ENCODE peak calls at places on chromosomes 4 and X, in four cellular contexts. T is K562, G is HepG2, D is GM12878. W is an unnamed sample.

GRCh38 chr4:76993787-76994641 is 44.5 kb downstream of the SEPTIN11 start:
- DNase-seq in D (peak), T (no peak), G (no peak), W (no peak)

GRCh38 chr4:168440442-168441264 is 39.6 kb downstream of the DDX60L start:
- DNase-seq in G (no peak), D (peak), T (no peak), W (no peak)

GRCh38 chr4:80731436-80731835 is 299.1 kb upstream of the BMP3 start:
- DNase-seq in G (no peak), T (no peak), D (no peak), W (no peak)

GRCh38 chr4:144645621-144646522 is at the start of gene HHIP:
- DNase-seq in G (peak), T (no peak), D (no peak), W (peak)

GRCh38 chr4:125983168-125983567 is 668.4 kb downstream of the FAT4 start:
- DNase-seq in T (no peak), D (no peak), G (no peak), W (no peak)

GRCh38 chr4:77040265-77040664 is 35.5 kb downstream of the CCNI start:
- DNase-seq in T (no peak), D (no peak), G (no peak), W (no peak)

GRCh38 chr4:12679217-12679616 is 804.9 kb downstream of the RAB28 start:
- DNase-seq in T (no peak), G (peak), D (no peak), W (peak)

GRCh38 chr4:83362492-83363329 is 28.1 kb upstream of the HPSE start:
- DNase-seq in G (peak), D (no peak), T (peak), W (no peak)

GRCh38 chr4:94410678-94411206 is 41.0 kb upstream of the PDLIM5 start:
- DNase-seq in D (no peak), T (no peak), G (peak), W (peak)

GRCh38 chrX:147917700-147918694 is 6.3 kb downstream of the FMR1 start:
- DNase-seq in G (no peak), D (peak), T (peak), W (no peak)

GRCh38 chr4:3009422-3009821 is 46.1 kb downstream of the GRK4 start:
- DNase-seq in G (peak), D (no peak), T (peak), W (no peak)

GRCh38 chr4:181194096-181194495 is 1049.1 kb upstream of the TENM3 start:
- DNase-seq in D (no peak), T (no peak), G (no peak), W (no peak)

GRCh38 chr4:74733760-74734159 is 60.6 kb downstream of the BTC start:
- DNase-seq in G (no peak), T (no peak), D (no peak), W (no peak)

GRCh38 chrX:67104982-67105757 is 438.7 kb upstream of the AR start:
- DNase-seq in G (no peak), D (no peak), T (no peak), W (no peak)

GRCh38 chr4:143700060-143700419 is 435 bp downstream of the FREM3 start:
- DNase-seq in G (no peak), T (no peak), D (no peak), W (no peak)

GRCh38 chr4:163548481-163549243 is 54.2 kb downstream of the TMA16 start:
- DNase-seq in D (no peak), G (peak), T (peak), W (peak)

GRCh38 chr4:110411599-110412011 is 64.3 kb upstream of the ENPEP start:
- DNase-seq in D (no peak), G (no peak), T (no peak), W (peak)

GRCh38 chr4:40524642-40525041 is 105.0 kb downstream of the RBM47 start:
- DNase-seq in D (no peak), G (no peak), T (no peak), W (no peak)

GRCh38 chrX:25079020-25079419 is 63.3 kb upstream of the ARX start:
- DNase-seq in D (no peak), G (no peak), T (no peak), W (no peak)

GRCh38 chrX:2549874-2550273 is 49.1 kb upstream of the DHRSX start:
- DNase-seq in D (no peak), T (no peak), G (no peak), W (no peak)

GRCh38 chrX:95505721-95506120 is 1178.9 kb upstream of the DIAPH2 start:
- DNase-seq in D (no peak), T (no peak), G (no peak), W (no peak)

GRCh38 chrX:51148848-51149247 is 183.8 kb upstream of the NUDT10 start:
- DNase-seq in T (no peak), D (no peak), G (no peak), W (peak)

GRCh38 chr4:13543648-13544555 is at the start of gene NKX3-2:
- DNase-seq in G (no peak), T (peak), D (no peak), W (peak)

GRCh38 chr4:98491862-98492554 is 166.4 kb downstream of the TSPAN5 start:
- DNase-seq in T (no peak), D (no peak), G (no peak), W (no peak)

GRCh38 chr4:8914461-8915171 is 43.0 kb upstream of the HMX1 start:
- DNase-seq in G (no peak), T (peak), D (no peak), W (no peak)

GRCh38 chrX:149495573-149496071 is 9.5 kb downstream of the IDS start:
- DNase-seq in T (no peak), G (peak), D (no peak), W (no peak)

GRCh38 chr4:101953949-101954348 is 163.4 kb downstream of the BANK1 start:
- DNase-seq in D (no peak), G (peak), T (no peak), W (no peak)

GRCh38 chr4:8010618-8011017 is 71.0 kb upstream of the AFAP1 start:
- DNase-seq in D (no peak), G (peak), T (no peak), W (peak)

GRCh38 chr4:3820016-3820805 is 54.0 kb downstream of the ADRA2C start:
- DNase-seq in G (no peak), T (no peak), D (no peak), W (no peak)

GRCh38 chrX:65072590-65072989 is 96.3 kb upstream of the ZC4H2 start:
- DNase-seq in D (no peak), G (no peak), T (no peak), W (no peak)

GRCh38 chrX:107823456-107823855 is 2.2 kb upstream of the MID2 start:
- DNase-seq in G (no peak), T (no peak), D (no peak), W (no peak)

GRCh38 chrX:39808471-39808917 is 289.3 kb downstream of the BCOR start:
- DNase-seq in G (no peak), T (peak), D (no peak), W (no peak)

GRCh38 chrX:17836830-17837229 is 24.3 kb downstream of the RAI2 start:
- DNase-seq in T (no peak), D (no peak), G (no peak), W (no peak)

GRCh38 chr4:184653650-184654049 is 4.1 kb downstream of the PRIMPOL start:
- DNase-seq in G (no peak), D (no peak), T (no peak), W (no peak)

GRCh38 chr4:166816901-166817300 is 417.4 kb downstream of the SPOCK3 start:
- DNase-seq in D (no peak), G (no peak), T (no peak), W (peak)

GRCh38 chr4:72888331-72888730 is 181.2 kb downstream of the COX18 start:
- DNase-seq in G (no peak), T (no peak), D (no peak), W (no peak)

GRCh38 chr4:141473952-141474351 is 162.4 kb upstream of the IL15 start:
- DNase-seq in G (no peak), T (no peak), D (no peak), W (no peak)

GRCh38 chrX:67563469-67564448 is 19.9 kb downstream of the AR start:
- DNase-seq in T (no peak), G (no peak), D (no peak), W (no peak)

DNA sequence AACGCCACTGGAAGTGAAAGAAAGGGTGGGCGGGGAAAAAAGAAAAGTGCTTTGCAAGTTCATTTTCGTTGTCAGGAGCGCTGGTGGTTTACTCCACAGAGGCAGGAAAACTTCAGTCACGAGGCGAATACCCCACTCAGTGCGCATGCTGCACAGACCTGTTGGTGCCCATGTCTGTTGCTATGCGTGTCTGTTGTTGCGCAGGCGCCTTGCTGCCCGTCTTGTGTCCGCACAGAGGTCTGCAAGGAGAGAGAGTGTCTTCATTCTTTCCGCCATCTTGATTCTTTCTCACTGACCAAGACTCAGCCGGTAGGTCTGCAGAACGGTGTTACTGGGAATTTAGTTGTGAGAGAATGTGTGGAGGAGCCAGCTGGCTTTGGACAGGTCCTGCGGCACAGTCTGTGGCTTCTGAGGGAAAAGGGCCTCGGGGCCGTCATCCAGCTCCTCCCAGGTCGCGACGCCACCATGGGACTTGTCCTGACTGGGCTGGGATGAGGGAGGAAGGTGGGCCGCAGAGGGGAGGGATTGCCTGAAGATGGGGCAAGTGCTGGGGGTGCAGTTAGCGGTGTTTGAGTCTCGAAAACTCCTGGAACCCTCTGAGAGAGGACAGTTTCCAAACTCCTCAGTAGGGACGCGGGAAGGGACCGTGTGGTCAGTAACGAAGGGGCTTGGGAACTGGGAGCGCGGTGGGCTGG is at the start of gene PAGE2:
- DNase-seq in T (no peak), G (no peak), D (no peak), W (no peak)
- TF ChIP-seq BHLHE40 in T (no peak), G (no peak), D (no peak), W (no peak)

DNA sequence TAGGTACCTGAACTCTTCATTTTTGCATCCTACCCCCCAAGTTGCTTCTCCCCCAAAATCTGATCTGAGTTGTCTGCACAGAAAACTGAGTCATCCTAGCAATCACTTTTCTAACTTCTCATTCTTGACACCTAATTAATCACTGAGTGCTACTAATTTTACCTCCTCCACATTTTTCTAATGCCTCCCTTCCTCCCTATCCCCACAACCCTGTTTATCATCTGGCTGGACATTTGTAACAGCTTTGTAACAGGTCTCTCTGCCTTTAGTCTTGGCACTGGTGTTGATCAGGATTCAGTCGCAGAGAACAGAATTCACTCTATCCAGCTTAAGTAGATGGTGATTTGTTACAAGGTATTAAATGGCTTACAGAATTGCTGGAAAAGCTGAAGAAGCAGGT is 303.9 kb upstream of the GATB start:
- DNase-seq in G (no peak), D (no peak), T (no peak), W (no peak)
- TF ChIP-seq TARDBP in G (no peak), D (no peak), T (no peak), W (no peak)

GRCh38 chr4:112564706-112565270 is 48.8 kb upstream of the NEUROG2 start:
- DNase-seq in G (no peak), T (no peak), D (no peak), W (no peak)

GRCh38 chr4:112560084-112560483 is 44.1 kb upstream of the NEUROG2 start:
- DNase-seq in G (no peak), T (no peak), D (no peak), W (no peak)

GRCh38 chr4:112567536-112567935 is 51.6 kb upstream of the NEUROG2 start:
- DNase-seq in T (no peak), G (no peak), D (no peak), W (no peak)

GRCh38 chr4:112562254-112562653 is 46.3 kb upstream of the NEUROG2 start:
- DNase-seq in D (no peak), T (no peak), G (no peak), W (no peak)

DNA sequence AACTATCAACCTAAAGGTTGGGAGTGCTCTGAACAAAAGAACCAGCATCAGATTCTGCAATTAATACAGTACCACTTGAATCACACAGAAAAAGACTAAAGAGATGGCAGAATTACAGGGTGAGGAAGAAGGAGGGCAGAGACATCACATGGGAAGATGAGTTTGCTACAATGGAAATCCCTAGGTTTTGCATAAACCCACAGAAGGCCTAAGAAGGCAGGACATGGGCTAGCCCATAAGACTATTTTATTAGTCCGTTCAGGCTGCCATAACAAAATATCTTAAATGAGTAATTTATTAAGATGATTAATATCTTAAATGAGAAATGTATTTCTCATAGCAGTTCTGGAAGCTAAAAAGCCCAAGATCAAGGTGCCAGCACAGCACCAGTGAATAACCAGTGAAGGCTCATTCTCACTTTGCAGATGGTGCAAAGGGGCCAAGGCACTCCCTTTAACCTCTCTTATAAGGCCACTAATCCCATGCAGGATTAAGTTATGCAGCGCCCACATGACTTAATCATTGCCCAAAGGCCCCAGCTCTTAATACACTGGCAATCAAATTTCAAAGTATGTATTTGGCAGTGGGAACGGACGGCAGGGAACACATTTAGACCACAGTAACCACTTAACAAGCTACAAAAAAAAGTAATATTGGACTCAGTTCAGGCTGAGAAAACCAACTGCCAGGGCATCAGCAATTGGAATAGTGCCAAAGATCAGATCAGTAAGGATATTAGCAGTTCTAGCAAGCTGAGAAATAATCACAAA is 47.6 kb upstream of the NEUROG2 start:
- DNase-seq in D (no peak), G (no peak), T (no peak), W (no peak)
- TF ChIP-seq BHLHE40 in D (no peak), G (no peak), T (no peak), W (no peak)

GRCh38 chrX:28920141-28920540 is 332.9 kb downstream of the IL1RAPL1 start:
- DNase-seq in G (no peak), T (no peak), D (no peak), W (no peak)
- TF ChIP-seq TARDBP in G (no peak), T (no peak), D (no peak), W (no peak)

W was measured in HEK293T.